ENCODE peak calls at places on chromosomes 5 and 9, in seven cellular contexts. H is stimulated activated CD4-positive, alpha-beta T cell treated with anti-CD3 and anti-CD28 coated beads, Interleukin-2, amount 100 ng/mL, for 48 hours; W is mesothelial cell of epicardium; S is stimulated activated CD8-positive, alpha-beta memory T cell treated with anti-CD3 and anti-CD28 coated beads, Interleukin-4, amount 100 ng/mL, for 1 hour; O is uterus; F is activated CD8-positive, alpha-beta memory T cell treated with anti-CD3 and anti-CD28 coated beads for 4 hours; Y is LHCN-M2. B is an unnamed sample.

GRCh38 chr5:163770625-163771024 is 265.2 kb downstream of the MAT2B start:
- DNase-seq in H (no peak), W (no peak), S (no peak), O (no peak), F (no peak), Y (no peak), B (no peak)

GRCh38 chr9:105447814-105448812 is at the start of gene FSD1L:
- DNase-seq in H (peak; percentile 77), W (peak; percentile 81), S (peak; percentile 61), O (peak; percentile 90), F (peak; percentile 47), Y (peak; percentile 88), B (peak; percentile 97)

GRCh38 chr5:82019342-82020138 is 47.7 kb downstream of the ATG10 start:
- DNase-seq in H (no peak), W (no peak), S (no peak), O (no peak), F (no peak), Y (no peak), B (no peak)

GRCh38 chr9:21904776-21905175 is 89.4 kb downstream of the CDKN2A start:
- DNase-seq in H (no peak), W (no peak), S (no peak), O (no peak), F (no peak), Y (peak; percentile 24), B (no peak)

GRCh38 chr9:136937186-136938001 is 7.1 kb downstream of the FBXW5 start:
- DNase-seq in H (no peak), W (no peak), S (no peak), O (no peak), F (no peak), Y (no peak), B (peak; percentile 46)

GRCh38 chr5:98454904-98455303 is 318.6 kb upstream of the RGMB start:
- DNase-seq in H (no peak), W (no peak), S (no peak), O (no peak), F (no peak), Y (peak; percentile 97), B (no peak)

GRCh38 chr9:115006660-115007059 is 76.3 kb upstream of the TNFSF8 start:
- DNase-seq in H (no peak), W (no peak), S (no peak), O (no peak), F (no peak), Y (peak; percentile 81), B (no peak)

GRCh38 chr5:180866296-180866695 is 5.2 kb upstream of the ZFP62 start:
- DNase-seq in H (no peak), W (no peak), S (no peak), O (no peak), F (no peak), Y (peak; percentile 55), B (no peak)

GRCh38 chr9:33250458-33250995 is 10.6 kb downstream of the SPINK4 start:
- DNase-seq in H (no peak), W (no peak), S (no peak), O (no peak), F (no peak), Y (peak; percentile 55), B (no peak)

GRCh38 chr9:96008502-96009222 is 133.2 kb downstream of the ERCC6L2 start:
- DNase-seq in H (no peak), W (no peak), S (no peak), O (no peak), F (no peak), Y (peak; percentile 70), B (no peak)

GRCh38 chr9:120043448-120043847 is 536.5 kb downstream of the CDK5RAP2 start:
- DNase-seq in H (no peak), W (no peak), S (no peak), O (no peak), F (no peak), Y (no peak), B (no peak)

GRCh38 chr9:117073539-117074336 is 341.1 kb downstream of the ASTN2 start:
- DNase-seq in H (peak; percentile 2), W (no peak), S (no peak), O (no peak), F (no peak), Y (peak; percentile 36), B (no peak)

GRCh38 chr9:112332977-112333638 is at the start of gene PTBP3:
- DNase-seq in H (peak; percentile 66), W (peak; percentile 48), S (peak; percentile 64), O (peak; percentile 69), F (peak; percentile 57), Y (peak; percentile 69), B (peak; percentile 89)

GRCh38 chr5:154107010-154107409 is 68.2 kb downstream of the MFAP3 start:
- DNase-seq in H (no peak), W (no peak), S (no peak), O (no peak), F (no peak), Y (no peak), B (no peak)

GRCh38 chr9:99533421-99533820 is 288.3 kb upstream of the NR4A3 start:
- DNase-seq in H (no peak), W (no peak), S (no peak), O (no peak), F (no peak), Y (no peak), B (no peak)

GRCh38 chr9:33263131-33263935 is 1.2 kb downstream of the BAG1 start:
- DNase-seq in H (no peak), W (no peak), S (no peak), O (no peak), F (no peak), Y (peak; percentile 31), B (peak; percentile 62)

GRCh38 chr5:77643654-77644404 is 5.3 kb upstream of the OTP start:
- DNase-seq in H (no peak), W (no peak), S (no peak), O (no peak), F (no peak), Y (no peak), B (no peak)

GRCh38 chr5:103943243-103943642 is 380.7 kb upstream of the NUDT12 start:
- DNase-seq in H (no peak), W (no peak), S (no peak), O (no peak), F (no peak), Y (no peak), B (no peak)

GRCh38 chr5:13591621-13592020 is 352.9 kb downstream of the DNAH5 start:
- DNase-seq in H (no peak), W (no peak), S (no peak), O (no peak), F (no peak), Y (peak; percentile 96), B (no peak)

GRCh38 chr5:35030426-35030825 is 17.3 kb downstream of the AGXT2 start:
- DNase-seq in H (no peak), W (no peak), S (no peak), O (no peak), F (no peak), Y (no peak), B (no peak)

GRCh38 chr9:95736370-95736769 is 139.1 kb upstream of the ERCC6L2 start:
- DNase-seq in H (no peak), W (no peak), S (no peak), O (no peak), F (no peak), Y (no peak), B (no peak)

GRCh38 chr5:108655750-108656450 is 91.8 kb upstream of the FER start:
- DNase-seq in H (no peak), W (no peak), S (no peak), O (no peak), F (no peak), Y (peak; percentile 68), B (no peak)

GRCh38 chr5:108579236-108579635 is 168.5 kb upstream of the FER start:
- DNase-seq in H (no peak), W (no peak), S (no peak), O (no peak), F (no peak), Y (peak; percentile 8), B (no peak)

GRCh38 chr5:145237843-145238242 is 597.3 kb downstream of the PRELID2 start:
- DNase-seq in H (no peak), W (no peak), S (no peak), O (no peak), F (no peak), Y (peak; percentile 65), B (no peak)

GRCh38 chr5:157306092-157306491 is 40.2 kb downstream of the CYFIP2 start:
- DNase-seq in H (no peak), W (no peak), S (no peak), O (no peak), F (no peak), Y (no peak), B (no peak)

GRCh38 chr5:14009575-14009974 is 65.1 kb upstream of the DNAH5 start:
- DNase-seq in H (no peak), W (no peak), S (no peak), O (no peak), F (no peak), Y (no peak), B (no peak)

GRCh38 chr5:343461-344401 is 22.2 kb downstream of the AHRR start:
- DNase-seq in H (peak; percentile 37), W (no peak), S (no peak), O (no peak), F (no peak), Y (peak; percentile 30), B (no peak)

GRCh38 chr5:21806943-21807342 is 1046.2 kb downstream of the CDH12 start:
- DNase-seq in H (no peak), W (no peak), S (no peak), O (no peak), F (no peak), Y (peak; percentile 2), B (no peak)

GRCh38 chr9:36970007-36970888 is 63.8 kb downstream of the PAX5 start:
- DNase-seq in H (no peak), W (no peak), S (no peak), O (no peak), F (no peak), Y (peak; percentile 16), B (no peak)

GRCh38 chr9:112000743-112001142 is 104.1 kb downstream of the UGCG start:
- DNase-seq in H (no peak), W (no peak), S (no peak), O (no peak), F (no peak), Y (no peak), B (no peak)